ENCODE peak calls at places on chromosomes 5 and 9, in eight cellular contexts. O, E, S, H, L, F, T and Z are unnamed samples.

GRCh38 chr9:99253772-99254431 is 31.8 kb downstream of the SEC61B start:
- DNase-seq in F (no peak), T (peak; percentile 81), E (no peak), L (no peak), H (no peak), O (no peak), S (peak; percentile 98), Z (no peak)

GRCh38 chr5:142032747-142033631 is 20.2 kb upstream of the GNPDA1 start:
- DNase-seq in F (no peak), L (no peak), S (no peak), E (no peak), T (no peak), H (no peak), O (no peak), Z (peak; percentile 57)

GRCh38 chr9:127954831-127955293 is 17.2 kb upstream of the DPM2 start:
- DNase-seq in S (no peak), O (no peak), E (no peak), F (no peak), T (no peak), L (no peak), H (no peak), Z (no peak)

GRCh38 chr9:6106576-6107339 is 91.3 kb upstream of the RANBP6 start:
- DNase-seq in L (peak; percentile 26), F (peak; percentile 14), O (no peak), E (peak; percentile 3), H (no peak), S (peak; percentile 80), T (peak; percentile 59), Z (peak; percentile 69)

GRCh38 chr9:74940600-74940999 is 12.1 kb downstream of the C9orf40 start:
- DNase-seq in E (peak; percentile 14), O (no peak), T (no peak), F (peak; percentile 78), S (peak; percentile 73), H (no peak), L (peak; percentile 15), Z (no peak)

GRCh38 chr5:133508845-133509741 is 103.2 kb downstream of the FSTL4 start:
- DNase-seq in E (no peak), F (no peak), O (no peak), S (no peak), H (no peak), L (no peak), T (no peak), Z (no peak)

GRCh38 chr5:22678886-22679285 is 174.3 kb downstream of the CDH12 start:
- DNase-seq in L (no peak), S (no peak), T (no peak), F (no peak), H (no peak), O (no peak), E (no peak), Z (no peak)

GRCh38 chr9:14616188-14616982 is 76.8 kb downstream of the ZDHHC21 start:
- DNase-seq in F (peak; percentile 45), S (peak; percentile 63), O (no peak), T (peak; percentile 46), H (no peak), E (no peak), L (no peak), Z (peak; percentile 85)

GRCh38 chr9:5532790-5533189 is 22.5 kb downstream of the PDCD1LG2 start:
- DNase-seq in E (no peak), O (no peak), F (no peak), T (no peak), H (no peak), S (no peak), L (no peak), Z (no peak)

GRCh38 chr9:109715340-109715739 is 64.7 kb upstream of the PALM2AKAP2 start:
- DNase-seq in L (no peak), S (no peak), E (no peak), O (no peak), F (no peak), H (no peak), T (no peak), Z (no peak)

GRCh38 chr5:76111510-76112174 is 28.5 kb downstream of the SV2C start:
- DNase-seq in F (no peak), H (no peak), E (no peak), L (no peak), S (peak; percentile 1), O (no peak), T (no peak), Z (no peak)

GRCh38 chr5:136511046-136511445 is 145.7 kb upstream of the TRPC7 start:
- DNase-seq in T (no peak), H (no peak), L (no peak), O (no peak), F (no peak), S (peak; percentile 51), E (no peak), Z (no peak)

GRCh38 chr9:42852133-42852532 is 668.7 kb downstream of the SPATA31A6 start:
- DNase-seq in T (peak; percentile 16), O (no peak), S (no peak), E (peak; percentile 49), F (no peak), H (no peak), L (peak; percentile 71), Z (peak; percentile 3)

GRCh38 chr5:83564069-83564749 is 92.7 kb downstream of the VCAN start:
- DNase-seq in L (no peak), F (peak; percentile 33), S (peak; percentile 50), H (no peak), E (no peak), O (no peak), T (peak; percentile 42), Z (peak; percentile 75)